ENCODE peak calls at places on chromosome 9, in five cellular contexts. B is HFF-Myc; C is NCI-H510A treated with DMSO at 0.1 percent for 48 hours; U is right lobe of liver; Q is activated CD4-positive, alpha-beta T cell treated with anti-CD3 and anti-CD28 coated beads, Interleukin-2, amount 50 U/mL, for 1 hour. P is an unnamed sample.

GRCh38 chr9:128986671-128987070 is 39.2 kb downstream of the NUP188 start:
- DNase-seq in B (no peak), C (no peak), U (no peak), Q (no peak), P (no peak)

GRCh38 chr9:98610196-98610595 is 98.5 kb downstream of the GABBR2 start:
- DNase-seq in B (no peak), C (no peak), U (no peak), Q (no peak), P (no peak)

GRCh38 chr9:128548876-128549275 is 3.5 kb upstream of the SPTAN1 start:
- DNase-seq in B (no peak), C (no peak), U (no peak), Q (no peak), P (no peak)

GRCh38 chr9:17004500-17004899 is 130.3 kb upstream of the CNTLN start:
- DNase-seq in B (no peak), C (no peak), U (no peak), Q (no peak), P (no peak)

GRCh38 chr9:100602302-100602930 is 24.5 kb downstream of the CAVIN4 start:
- DNase-seq in B (peak), C (peak), U (no peak), Q (no peak), P (no peak)

GRCh38 chr9:33415152-33416038 is 13.0 kb upstream of the AQP7 start:
- DNase-seq in B (no peak), C (peak), U (peak), Q (peak), P (peak)

GRCh38 chr9:113372059-113372458 is 4.7 kb downstream of the HDHD3 start:
- DNase-seq in B (no peak), C (no peak), U (no peak), Q (no peak), P (no peak)

GRCh38 chr9:114229236-114229635 is 73.9 kb downstream of the COL27A1 start:
- DNase-seq in B (no peak), C (no peak), U (no peak), Q (no peak), P (no peak)

GRCh38 chr9:129320575-129321311 is 142.7 kb upstream of the IER5L start:
- DNase-seq in B (peak), C (peak), U (peak), Q (peak), P (peak)

GRCh38 chr9:71748280-71748743 is 20.0 kb downstream of the CEMIP2 start:
- DNase-seq in B (peak), C (no peak), U (no peak), Q (no peak), P (no peak)

GRCh38 chr9:89969881-89970639 is 365.2 kb downstream of the GADD45G start:
- DNase-seq in B (no peak), C (no peak), U (no peak), Q (no peak), P (no peak)

P was measured in naive thymus-derived CD4-positive, alpha-beta T cell.